ENCODE peak calls at places on chromosomes 3 and 15, in seven cellular contexts. One of them, this sample, is unnamed.

GRCh38 chr3:172159962-172160538 is 120.7 kb downstream of the FNDC3B start:
- DNase-seq in psoas muscle: no peak
- DNase-seq in kidney epithelial cell: no peak
- DNase-seq in dorsolateral prefrontal cortex: no peak
- DNase-seq in adrenal gland: peak; percentile 63
- DNase-seq in A549: no peak
- DNase-seq in Peyer's patch: no peak
- DNase-seq in this sample: no peak

GRCh38 chr3:3178498-3179328 is 778 bp downstream of the CRBN start:
- DNase-seq in Peyer's patch: no peak
- DNase-seq in dorsolateral prefrontal cortex: no peak
- DNase-seq in A549: no peak
- DNase-seq in psoas muscle: no peak
- DNase-seq in kidney epithelial cell: no peak
- DNase-seq in adrenal gland: no peak
- DNase-seq in this sample: no peak

GRCh38 chr3:195183071-195183776 is 87.7 kb downstream of the XXYLT1 start:
- DNase-seq in kidney epithelial cell: no peak
- DNase-seq in adrenal gland: no peak
- DNase-seq in A549: no peak
- DNase-seq in Peyer's patch: no peak
- DNase-seq in psoas muscle: no peak
- DNase-seq in dorsolateral prefrontal cortex: no peak
- DNase-seq in this sample: no peak

GRCh38 chr3:73727117-73727802 is 102.5 kb upstream of the PDZRN3 start:
- DNase-seq in psoas muscle: peak; percentile 50
- DNase-seq in kidney epithelial cell: no peak
- DNase-seq in Peyer's patch: no peak
- DNase-seq in adrenal gland: peak; percentile 22
- DNase-seq in dorsolateral prefrontal cortex: no peak
- DNase-seq in A549: no peak
- DNase-seq in this sample: no peak

GRCh38 chr15:35092846-35093245 is 7.8 kb upstream of the NANOGP8 start:
- DNase-seq in kidney epithelial cell: no peak
- DNase-seq in Peyer's patch: no peak
- DNase-seq in psoas muscle: no peak
- DNase-seq in A549: no peak
- DNase-seq in adrenal gland: no peak
- DNase-seq in dorsolateral prefrontal cortex: no peak
- DNase-seq in this sample: no peak

GRCh38 chr3:73609655-73610054 is 15.1 kb downstream of the PDZRN3 start:
- DNase-seq in dorsolateral prefrontal cortex: no peak
- DNase-seq in kidney epithelial cell: no peak
- DNase-seq in A549: no peak
- DNase-seq in adrenal gland: no peak
- DNase-seq in Peyer's patch: no peak
- DNase-seq in psoas muscle: no peak
- DNase-seq in this sample: no peak

GRCh38 chr3:35224571-35225280 is 414.6 kb upstream of the ARPP21 start:
- DNase-seq in A549: no peak
- DNase-seq in Peyer's patch: no peak
- DNase-seq in psoas muscle: no peak
- DNase-seq in adrenal gland: no peak
- DNase-seq in dorsolateral prefrontal cortex: no peak
- DNase-seq in kidney epithelial cell: no peak
- DNase-seq in this sample: no peak

GRCh38 chr15:23690450-23690852 is 3.3 kb upstream of the NDN start:
- DNase-seq in adrenal gland: peak; percentile 82
- DNase-seq in Peyer's patch: no peak
- DNase-seq in A549: no peak
- DNase-seq in psoas muscle: peak; percentile 81
- DNase-seq in kidney epithelial cell: no peak
- DNase-seq in dorsolateral prefrontal cortex: peak; percentile 71
- DNase-seq in this sample: peak; percentile 80

GRCh38 chr3:37824090-37824953 is 37.4 kb upstream of the CTDSPL start:
- DNase-seq in kidney epithelial cell: no peak
- DNase-seq in Peyer's patch: no peak
- DNase-seq in psoas muscle: no peak
- DNase-seq in dorsolateral prefrontal cortex: no peak
- DNase-seq in adrenal gland: no peak
- DNase-seq in A549: no peak
- DNase-seq in this sample: no peak

GRCh38 chr3:161552984-161553383 is 56.4 kb downstream of the OTOL1 start:
- DNase-seq in Peyer's patch: no peak
- DNase-seq in A549: no peak
- DNase-seq in dorsolateral prefrontal cortex: no peak
- DNase-seq in adrenal gland: no peak
- DNase-seq in psoas muscle: no peak
- DNase-seq in kidney epithelial cell: no peak
- DNase-seq in this sample: no peak

GRCh38 chr3:156183396-156183795 is 63.0 kb downstream of the KCNAB1 start:
- DNase-seq in psoas muscle: no peak
- DNase-seq in A549: no peak
- DNase-seq in kidney epithelial cell: no peak
- DNase-seq in dorsolateral prefrontal cortex: no peak
- DNase-seq in Peyer's patch: no peak
- DNase-seq in adrenal gland: no peak
- DNase-seq in this sample: no peak

GRCh38 chr3:100732435-100732834 is 23.1 kb downstream of the TFG start:
- DNase-seq in dorsolateral prefrontal cortex: no peak
- DNase-seq in Peyer's patch: no peak
- DNase-seq in adrenal gland: no peak
- DNase-seq in psoas muscle: no peak
- DNase-seq in A549: no peak
- DNase-seq in kidney epithelial cell: no peak
- DNase-seq in this sample: no peak

GRCh38 chr3:190004656-190005055 is 116.0 kb downstream of the P3H2 start:
- DNase-seq in psoas muscle: no peak
- DNase-seq in adrenal gland: no peak
- DNase-seq in kidney epithelial cell: no peak
- DNase-seq in dorsolateral prefrontal cortex: no peak
- DNase-seq in Peyer's patch: no peak
- DNase-seq in A549: no peak
- DNase-seq in this sample: no peak

GRCh38 chr15:50685191-50685975 is 1.2 kb downstream of the TRPM7 start:
- DNase-seq in Peyer's patch: no peak
- DNase-seq in psoas muscle: no peak
- DNase-seq in A549: no peak
- DNase-seq in kidney epithelial cell: no peak
- DNase-seq in dorsolateral prefrontal cortex: no peak
- DNase-seq in adrenal gland: no peak
- DNase-seq in this sample: no peak

GRCh38 chr3:195159117-195159818 is 111.7 kb downstream of the XXYLT1 start:
- DNase-seq in adrenal gland: no peak
- DNase-seq in A549: no peak
- DNase-seq in psoas muscle: no peak
- DNase-seq in kidney epithelial cell: no peak
- DNase-seq in dorsolateral prefrontal cortex: no peak
- DNase-seq in Peyer's patch: no peak
- DNase-seq in this sample: no peak

GRCh38 chr15:95259513-95259912 is 1028.2 kb downstream of the MCTP2 start:
- DNase-seq in dorsolateral prefrontal cortex: peak; percentile 71
- DNase-seq in Peyer's patch: no peak
- DNase-seq in adrenal gland: peak; percentile 69
- DNase-seq in psoas muscle: peak; percentile 57
- DNase-seq in A549: peak; percentile 81
- DNase-seq in kidney epithelial cell: peak; percentile 45
- DNase-seq in this sample: peak; percentile 28

GRCh38 chr15:82040862-82041261 is 5.0 kb downstream of the MEX3B start:
- DNase-seq in psoas muscle: no peak
- DNase-seq in Peyer's patch: no peak
- DNase-seq in adrenal gland: no peak
- DNase-seq in kidney epithelial cell: no peak
- DNase-seq in A549: no peak
- DNase-seq in dorsolateral prefrontal cortex: no peak
- DNase-seq in this sample: no peak

GRCh38 chr15:80504931-80505330 is 100.7 kb downstream of the ARNT2 start:
- DNase-seq in Peyer's patch: no peak
- DNase-seq in dorsolateral prefrontal cortex: no peak
- DNase-seq in psoas muscle: no peak
- DNase-seq in adrenal gland: no peak
- DNase-seq in A549: no peak
- DNase-seq in kidney epithelial cell: no peak
- DNase-seq in this sample: no peak

GRCh38 chr15:58762731-58763130 is 8.4 kb upstream of the MINDY2 start:
- DNase-seq in dorsolateral prefrontal cortex: no peak
- DNase-seq in A549: no peak
- DNase-seq in psoas muscle: no peak
- DNase-seq in adrenal gland: no peak
- DNase-seq in Peyer's patch: no peak
- DNase-seq in kidney epithelial cell: no peak
- DNase-seq in this sample: no peak

GRCh38 chr3:140568131-140568530 is 109.7 kb upstream of the TRIM42 start:
- DNase-seq in kidney epithelial cell: no peak
- DNase-seq in Peyer's patch: no peak
- DNase-seq in adrenal gland: no peak
- DNase-seq in dorsolateral prefrontal cortex: no peak
- DNase-seq in psoas muscle: no peak
- DNase-seq in A549: no peak
- DNase-seq in this sample: no peak

GRCh38 chr15:40440300-40441011 is at the start of gene BAHD1:
- DNase-seq in A549: peak; percentile 89
- DNase-seq in adrenal gland: peak; percentile 97
- DNase-seq in dorsolateral prefrontal cortex: peak; percentile 98
- DNase-seq in psoas muscle: peak; percentile 99
- DNase-seq in Peyer's patch: peak; percentile 98
- DNase-seq in kidney epithelial cell: peak; percentile 65
- DNase-seq in this sample: peak; percentile 96
- TF ChIP-seq CTCF in A549: no peak
- TF ChIP-seq CTCF in adrenal gland: no peak
- TF ChIP-seq CTCF in dorsolateral prefrontal cortex: peak; percentile 18
- TF ChIP-seq CTCF in psoas muscle: no peak
- TF ChIP-seq CTCF in Peyer's patch: no peak
- TF ChIP-seq CTCF in kidney epithelial cell: peak; percentile 11
- TF ChIP-seq CTCF in this sample: no peak

GRCh38 chr15:85760531-85761371 is 34.0 kb downstream of the KLHL25 start:
- DNase-seq in dorsolateral prefrontal cortex: no peak
- DNase-seq in A549: no peak
- DNase-seq in kidney epithelial cell: no peak
- DNase-seq in Peyer's patch: no peak
- DNase-seq in adrenal gland: peak; percentile 70
- DNase-seq in psoas muscle: no peak
- DNase-seq in this sample: no peak
- TF ChIP-seq CTCF in dorsolateral prefrontal cortex: no peak
- TF ChIP-seq CTCF in A549: peak; percentile 51
- TF ChIP-seq CTCF in kidney epithelial cell: peak; percentile 24
- TF ChIP-seq CTCF in Peyer's patch: no peak
- TF ChIP-seq CTCF in adrenal gland: no peak
- TF ChIP-seq CTCF in psoas muscle: no peak
- TF ChIP-seq CTCF in this sample: no peak

GRCh38 chr15:72473670-72474465 is at the start of gene ARIH1:
- DNase-seq in adrenal gland: peak; percentile 98
- DNase-seq in A549: peak; percentile 99
- DNase-seq in kidney epithelial cell: peak; percentile 59
- DNase-seq in Peyer's patch: peak; percentile 99
- DNase-seq in psoas muscle: peak; percentile 99
- DNase-seq in dorsolateral prefrontal cortex: peak; percentile 98
- DNase-seq in this sample: peak; percentile 91

GRCh38 chr15:72475674-72476073 is 1.5 kb downstream of the ARIH1 start:
- DNase-seq in Peyer's patch: no peak
- DNase-seq in dorsolateral prefrontal cortex: no peak
- DNase-seq in kidney epithelial cell: no peak
- DNase-seq in A549: no peak
- DNase-seq in adrenal gland: no peak
- DNase-seq in psoas muscle: no peak
- DNase-seq in this sample: no peak

GRCh38 chr15:72474912-72475601 is 927 bp downstream of the ARIH1 start:
- DNase-seq in Peyer's patch: peak; percentile 89
- DNase-seq in kidney epithelial cell: no peak
- DNase-seq in dorsolateral prefrontal cortex: peak; percentile 58
- DNase-seq in adrenal gland: peak; percentile 87
- DNase-seq in psoas muscle: peak; percentile 89
- DNase-seq in A549: peak; percentile 90
- DNase-seq in this sample: peak; percentile 76

GRCh38 chr15:72474466-72474911 is 359 bp downstream of the ARIH1 start:
- DNase-seq in adrenal gland: no peak
- DNase-seq in Peyer's patch: no peak
- DNase-seq in dorsolateral prefrontal cortex: peak; percentile 41
- DNase-seq in kidney epithelial cell: no peak
- DNase-seq in psoas muscle: no peak
- DNase-seq in A549: no peak
- DNase-seq in this sample: peak; percentile 63

GRCh38 chr15:72472907-72473669 is 1.0 kb upstream of the ARIH1 start:
- DNase-seq in Peyer's patch: no peak
- DNase-seq in adrenal gland: no peak
- DNase-seq in psoas muscle: no peak
- DNase-seq in dorsolateral prefrontal cortex: no peak
- DNase-seq in kidney epithelial cell: no peak
- DNase-seq in A549: peak; percentile 42
- DNase-seq in this sample: no peak
- TF ChIP-seq CTCF in Peyer's patch: no peak
- TF ChIP-seq CTCF in adrenal gland: no peak
- TF ChIP-seq CTCF in psoas muscle: peak; percentile 23
- TF ChIP-seq CTCF in dorsolateral prefrontal cortex: no peak
- TF ChIP-seq CTCF in kidney epithelial cell: peak; percentile 19
- TF ChIP-seq CTCF in A549: no peak
- TF ChIP-seq CTCF in this sample: no peak

DNA sequence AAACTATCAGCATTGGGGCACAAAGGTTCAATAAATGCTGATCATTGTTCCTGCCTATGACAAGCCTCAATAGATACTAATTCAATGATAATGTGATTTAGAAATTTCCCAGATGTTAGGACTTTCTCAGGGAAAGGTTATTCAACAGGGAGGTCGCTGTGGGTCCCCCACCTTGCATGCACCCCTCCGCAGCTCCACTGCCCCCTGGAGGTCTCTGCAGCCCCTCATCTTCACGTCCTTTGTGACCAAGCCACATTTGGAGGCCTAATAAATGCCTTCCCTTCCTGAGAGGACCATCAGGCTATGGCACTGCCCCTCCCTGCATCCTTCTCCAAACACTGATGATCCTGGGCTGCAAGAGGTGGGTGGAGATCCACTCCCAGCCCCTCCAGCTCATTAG is 50.2 kb downstream of the NOX5 start:
- DNase-seq in kidney epithelial cell: no peak
- DNase-seq in dorsolateral prefrontal cortex: no peak
- DNase-seq in A549: no peak
- DNase-seq in psoas muscle: no peak
- DNase-seq in adrenal gland: no peak
- DNase-seq in Peyer's patch: no peak
- DNase-seq in this sample: no peak
- TF ChIP-seq CTCF in kidney epithelial cell: no peak
- TF ChIP-seq CTCF in dorsolateral prefrontal cortex: no peak
- TF ChIP-seq CTCF in A549: no peak
- TF ChIP-seq CTCF in psoas muscle: no peak
- TF ChIP-seq CTCF in adrenal gland: no peak
- TF ChIP-seq CTCF in Peyer's patch: no peak
- TF ChIP-seq CTCF in this sample: no peak

DNA sequence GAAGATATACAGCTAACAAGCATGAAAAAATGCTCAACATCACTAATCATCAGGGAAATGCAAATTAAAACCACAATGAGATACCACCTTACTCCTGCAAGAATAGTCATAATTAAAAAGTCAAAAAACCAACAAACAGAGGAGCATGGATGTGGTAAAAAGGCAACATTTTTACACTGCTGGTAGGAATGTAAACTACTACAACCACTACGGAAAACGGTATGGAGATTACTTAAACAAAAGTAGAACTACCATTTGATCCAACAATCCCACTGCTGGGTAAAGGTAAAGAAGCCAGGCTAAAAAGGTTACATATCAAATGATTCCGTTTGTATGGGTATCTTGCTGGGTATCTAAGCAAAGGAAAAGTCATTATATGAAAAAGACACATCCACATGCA is 53.8 kb downstream of the STAG1 start:
- DNase-seq in dorsolateral prefrontal cortex: no peak
- DNase-seq in psoas muscle: no peak
- DNase-seq in adrenal gland: no peak
- DNase-seq in kidney epithelial cell: no peak
- DNase-seq in A549: no peak
- DNase-seq in Peyer's patch: no peak
- DNase-seq in this sample: no peak
- TF ChIP-seq CTCF in dorsolateral prefrontal cortex: no peak
- TF ChIP-seq CTCF in psoas muscle: no peak
- TF ChIP-seq CTCF in adrenal gland: no peak
- TF ChIP-seq CTCF in kidney epithelial cell: no peak
- TF ChIP-seq CTCF in A549: no peak
- TF ChIP-seq CTCF in Peyer's patch: no peak
- TF ChIP-seq CTCF in this sample: no peak

This sample was measured in mesothelial cell of epicardium.